ENCODE peak calls at places on chromosomes 11 and 22, in six cellular contexts. A, I, T, E, H and G are unnamed samples.

GRCh38 chr11:75525433-75526191 is at the start of gene GDPD5:
- DNase-seq in I (peak; percentile 84), E (peak; percentile 75), A (peak; percentile 78), H (peak; percentile 87), T (peak; percentile 16), G (peak; percentile 15)

GRCh38 chr11:45146072-45147016 is at the start of gene PRDM11:
- DNase-seq in H (peak; percentile 74), E (peak; percentile 23), I (peak; percentile 64), T (peak; percentile 27), A (peak; percentile 62), G (no peak)

GRCh38 chr22:31148953-31149627 is 8.8 kb upstream of the PLA2G3 start:
- DNase-seq in E (peak; percentile 68), T (peak; percentile 37), A (peak; percentile 36), H (peak; percentile 62), I (peak; percentile 22), G (peak; percentile 6)

GRCh38 chr22:31734512-31734911 is 15.4 kb downstream of the PRR14L start:
- DNase-seq in T (no peak), I (no peak), E (peak; percentile 69), H (no peak), A (no peak), G (no peak)

GRCh38 chr22:42461511-42461910 is 29.3 kb upstream of the NFAM1 start:
- DNase-seq in T (no peak), H (no peak), A (no peak), E (no peak), I (no peak), G (no peak)

GRCh38 chr11:84719935-84720577 is 907.1 kb downstream of the DLG2 start:
- DNase-seq in I (no peak), E (no peak), A (peak; percentile 3), H (peak; percentile 37), T (no peak), G (no peak)

GRCh38 chr11:44621784-44622183 is 56.3 kb downstream of the CD82 start:
- DNase-seq in I (no peak), A (peak; percentile 1), T (no peak), H (no peak), E (no peak), G (no peak)

GRCh38 chr11:64237484-64237951 is 3.1 kb downstream of the VEGFB start:
- DNase-seq in H (no peak), T (no peak), E (no peak), A (no peak), I (no peak), G (no peak)

GRCh38 chr11:119204066-119204465 is 2.1 kb upstream of the CBL start:
- DNase-seq in T (no peak), A (no peak), H (no peak), E (no peak), I (no peak), G (no peak)

GRCh38 chr11:44754876-44755552 is 28.3 kb downstream of the TSPAN18 start:
- DNase-seq in H (no peak), A (no peak), I (no peak), T (no peak), E (no peak), G (no peak)

GRCh38 chr11:61860054-61860903 is 31.1 kb downstream of the FADS3 start:
- DNase-seq in A (no peak), I (no peak), T (no peak), H (no peak), E (peak; percentile 20), G (no peak)

GRCh38 chr11:66858939-66859685 is 2.2 kb downstream of the LRFN4 start:
- DNase-seq in H (no peak), T (no peak), I (no peak), E (no peak), A (no peak), G (no peak)

GRCh38 chr22:24525416-24526037 is 29.4 kb downstream of the GUCD1 start:
- DNase-seq in I (peak; percentile 72), E (peak; percentile 51), A (peak; percentile 82), T (no peak), H (peak; percentile 58), G (peak; percentile 38)

GRCh38 chr11:77130763-77131513 is 2.9 kb downstream of the MYO7A start:
- DNase-seq in E (no peak), I (no peak), A (no peak), T (no peak), H (no peak), G (no peak)

GRCh38 chr11:112861356-112861755 is 99.9 kb upstream of the NCAM1 start:
- DNase-seq in T (no peak), H (no peak), I (no peak), A (no peak), E (no peak), G (no peak)

GRCh38 chr11:24312464-24313238 is 184.2 kb upstream of the LUZP2 start:
- DNase-seq in E (peak; percentile 42), I (no peak), H (no peak), A (no peak), T (no peak), G (peak; percentile 0)

GRCh38 chr22:40511604-40512003 is 124.9 kb downstream of the MRTFA start:
- DNase-seq in I (no peak), H (no peak), A (no peak), E (no peak), T (no peak), G (no peak)

GRCh38 chr11:37109205-37109585 is 511.2 kb upstream of the RAG2 start:
- DNase-seq in I (no peak), A (no peak), T (no peak), E (no peak), H (no peak), G (no peak)

GRCh38 chr11:105641433-105641832 is 31.6 kb downstream of the GRIA4 start:
- DNase-seq in E (peak; percentile 38), A (no peak), I (no peak), T (no peak), H (no peak), G (no peak)

GRCh38 chr11:128448487-128448886 is 138.9 kb downstream of the ETS1 start:
- DNase-seq in H (no peak), E (peak; percentile 94), A (no peak), I (no peak), T (no peak), G (no peak)